ENCODE peak calls at places on chromosomes 2 and 18, in seven cellular contexts. S is RWPE1, O is lower lobe of right lung, R is IMR-90, Q is Caco-2, V is GM12865, M is DND-41. K is an unnamed sample.

GRCh38 chr2:105090091-105090490 is 52.2 kb downstream of the MRPS9 start:
- DNase-seq in Q (no peak), O (no peak), R (no peak), V (no peak), M (no peak), S (no peak), K (no peak)

GRCh38 chr2:3705808-3706207 is 2.4 kb downstream of the DCDC2C start:
- DNase-seq in V (no peak), R (peak), S (no peak), M (no peak), O (no peak), Q (no peak), K (no peak)

GRCh38 chr2:179428659-179429058 is 164.0 kb upstream of the SESTD1 start:
- DNase-seq in S (no peak), V (no peak), Q (no peak), M (no peak), R (no peak), O (no peak), K (no peak)

GRCh38 chr2:10170256-10170655 is 47.7 kb downstream of the RRM2 start:
- DNase-seq in V (no peak), S (no peak), R (peak), O (no peak), Q (no peak), M (no peak), K (peak)

GRCh38 chr2:119219873-119220272 is 3.8 kb upstream of the STEAP3 start:
- DNase-seq in O (no peak), Q (no peak), M (no peak), R (peak), S (no peak), V (no peak), K (no peak)

GRCh38 chr2:60998628-60999545 is 18.6 kb upstream of the PEX13 start:
- DNase-seq in R (peak), Q (peak), M (no peak), S (peak), O (no peak), V (peak), K (no peak)

GRCh38 chr2:35871672-35872071 is 483.9 kb upstream of the CRIM1 start:
- DNase-seq in S (no peak), O (no peak), V (no peak), R (no peak), Q (peak), M (no peak), K (no peak)

GRCh38 chr2:12010779-12011178 is 264.3 kb downstream of the LPIN1 start:
- DNase-seq in S (no peak), R (no peak), O (no peak), Q (no peak), M (no peak), V (no peak), K (no peak)

GRCh38 chr2:2271471-2271941 is 59.6 kb downstream of the MYT1L start:
- DNase-seq in Q (no peak), M (no peak), R (no peak), V (no peak), S (no peak), O (no peak), K (peak)

GRCh38 chr2:231931481-231931915 is 5.3 kb upstream of the NPPC start:
- DNase-seq in M (no peak), V (no peak), Q (no peak), R (no peak), S (no peak), O (no peak), K (no peak)

GRCh38 chr2:219452361-219453317 is 18.0 kb downstream of the SPEG start:
- DNase-seq in R (peak), O (no peak), S (peak), M (no peak), V (no peak), Q (no peak), K (peak)

GRCh38 chr2:178764097-178764496 is 43.1 kb downstream of the TTN start:
- DNase-seq in R (no peak), Q (no peak), O (no peak), V (no peak), S (no peak), M (no peak), K (no peak)

GRCh38 chr2:69652206-69652605 is 8.7 kb upstream of the AAK1 start:
- DNase-seq in S (peak), M (no peak), R (peak), V (no peak), O (no peak), Q (no peak), K (peak)

GRCh38 chr18:48709371-48709770 is 170.5 kb downstream of the CTIF start:
- DNase-seq in V (no peak), O (no peak), Q (no peak), M (no peak), R (no peak), S (no peak), K (no peak)

GRCh38 chr2:137937778-137938177 is 26.5 kb upstream of the HNMT start:
- DNase-seq in R (no peak), O (no peak), S (no peak), M (no peak), V (no peak), Q (no peak), K (no peak)

GRCh38 chr18:7789853-7790552 is 222.9 kb downstream of the PTPRM start:
- DNase-seq in R (peak), O (no peak), S (peak), M (no peak), Q (peak), V (no peak), K (no peak)

GRCh38 chr18:28163201-28163778 is 13.6 kb downstream of the CDH2 start:
- DNase-seq in O (no peak), M (no peak), S (no peak), Q (no peak), R (peak), V (no peak), K (no peak)

GRCh38 chr2:178478102-178478441 is 328 bp downstream of the FKBP7 start:
- DNase-seq in O (no peak), V (peak), R (peak), Q (no peak), M (no peak), S (no peak), K (no peak)

GRCh38 chr2:218422403-218423086 is 3.6 kb downstream of the VIL1 start:
- DNase-seq in R (no peak), M (no peak), Q (no peak), O (no peak), S (no peak), V (no peak), K (no peak)
- TF ChIP-seq CTCF in R (no peak), M (no peak), Q (no peak), O (no peak), S (no peak), V (no peak), K (no peak)

GRCh38 chr2:158011055-158011771 is 90.5 kb upstream of the UPP2 start:
- DNase-seq in S (peak), O (no peak), V (peak), M (no peak), Q (no peak), R (no peak), K (peak)

GRCh38 chr2:158004131-158004530 is 97.5 kb upstream of the UPP2 start:
- DNase-seq in Q (no peak), O (no peak), V (no peak), R (no peak), M (no peak), S (peak), K (no peak)

GRCh38 chr2:158002079-158002478 is 99.6 kb upstream of the UPP2 start:
- DNase-seq in Q (no peak), S (no peak), R (no peak), V (no peak), M (no peak), O (no peak), K (no peak)

GRCh38 chr2:158009425-158009824 is 92.3 kb upstream of the UPP2 start:
- DNase-seq in S (no peak), M (no peak), Q (peak), R (no peak), O (no peak), V (no peak), K (no peak)

GRCh38 chr2:158006961-158007664 is 94.6 kb upstream of the UPP2 start:
- DNase-seq in Q (no peak), M (no peak), R (no peak), V (peak), S (no peak), O (peak), K (no peak)
- TF ChIP-seq CTCF in Q (peak), M (peak), R (no peak), V (no peak), S (no peak), O (peak), K (no peak)

DNA sequence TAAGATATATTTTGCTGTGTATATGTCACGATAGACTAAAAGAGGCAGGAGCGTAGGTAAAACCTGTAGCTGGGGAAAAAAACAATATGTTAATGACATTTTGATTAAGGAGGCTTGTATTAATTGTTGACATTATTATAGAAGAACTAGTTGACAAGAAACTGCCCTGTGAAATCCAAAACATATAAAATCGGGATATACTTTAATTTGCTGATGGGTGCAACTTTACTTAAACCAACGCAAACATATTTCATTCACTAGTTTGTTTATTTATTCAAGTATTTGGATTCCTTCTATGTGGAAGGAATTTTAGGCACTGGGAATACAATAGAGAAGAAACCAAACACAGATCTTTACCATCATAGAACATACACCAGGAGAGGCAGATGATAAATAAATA is 8.0 kb downstream of the WDR7 start:
- DNase-seq in S (no peak), R (no peak), O (no peak), M (no peak), Q (no peak), V (no peak), K (no peak)
- TF ChIP-seq CTCF in S (no peak), R (no peak), O (no peak), M (no peak), Q (no peak), V (no peak), K (no peak)

DNA sequence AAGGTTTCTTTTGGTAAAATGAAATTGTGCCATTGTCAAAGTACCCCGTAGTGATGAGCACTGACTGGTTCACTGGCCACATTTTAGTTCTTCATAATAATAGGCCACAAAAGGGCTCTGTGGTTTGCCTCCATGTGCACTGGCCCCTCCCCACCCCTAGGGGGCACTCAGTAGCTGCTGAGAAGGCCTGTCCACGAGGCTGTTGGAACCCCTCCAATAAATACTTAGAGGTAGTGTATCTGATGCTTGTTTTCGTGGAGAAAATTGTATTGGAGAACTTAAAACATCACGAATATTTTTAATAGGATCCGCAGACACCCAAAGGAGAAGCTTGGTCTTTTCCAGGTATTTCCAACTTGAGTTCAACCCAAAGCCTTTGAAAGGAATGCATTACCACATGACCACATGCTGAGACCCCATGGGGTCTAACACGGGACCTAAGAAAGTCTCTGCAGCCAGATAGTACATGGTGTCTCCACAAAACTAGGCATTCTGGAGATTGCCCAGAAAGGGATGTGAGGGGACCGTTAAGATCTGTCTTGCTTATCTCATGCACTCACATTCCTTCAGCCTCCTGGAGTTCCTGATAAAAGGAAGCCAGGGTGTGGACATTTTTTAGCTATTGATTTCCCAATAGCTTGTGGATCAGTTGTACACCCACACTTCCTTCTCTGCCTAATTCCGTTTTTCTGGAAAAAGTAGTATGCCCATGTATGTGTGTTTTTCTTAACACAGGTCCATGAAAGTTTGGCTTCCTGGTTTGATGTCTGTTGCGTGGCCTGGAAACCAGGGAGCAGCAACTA is 28.5 kb upstream of the NOSTRIN start:
- DNase-seq in R (peak), V (peak), O (peak), S (peak), M (peak), Q (peak), K (no peak)
- TF ChIP-seq CTCF in R (peak), V (peak), O (peak), S (peak), M (peak), Q (peak), K (peak)

K was measured in kidney epithelial cell.